ENCODE peak calls at places on chromosomes 3 and 15, in six cellular contexts. W is AG10803, J is choroid plexus epithelial cell, X is AG04449, A is ascending aorta, B is AG09309. G is an unnamed sample.

GRCh38 chr3:172717493-172718088 is 6.7 kb upstream of the NCEH1 start:
- DNase-seq in W (no peak), J (peak), X (no peak), A (no peak), B (no peak), G (no peak)

GRCh38 chr3:97968376-97968775 is 3.9 kb downstream of the RIOX2 start:
- DNase-seq in W (no peak), J (no peak), X (no peak), A (no peak), B (no peak), G (no peak)

GRCh38 chr3:61985020-61985419 is 388.3 kb downstream of the FEZF2 start:
- DNase-seq in W (peak), J (peak), X (peak), A (no peak), B (peak), G (peak)

GRCh38 chr3:172307143-172307560 is 141.1 kb downstream of the GHSR start:
- DNase-seq in W (no peak), J (peak), X (no peak), A (no peak), B (no peak), G (peak)

GRCh38 chr3:183274609-183275008 is 21.6 kb downstream of the B3GNT5 start:
- DNase-seq in W (no peak), J (no peak), X (no peak), A (no peak), B (no peak), G (no peak)

GRCh38 chr3:143644370-143645089 is 203.7 kb downstream of the SLC9A9 start:
- DNase-seq in W (peak), J (peak), X (peak), A (peak), B (peak), G (peak)

GRCh38 chr3:72601983-72602382 is 246.3 kb downstream of the SHQ1 start:
- DNase-seq in W (no peak), J (no peak), X (no peak), A (no peak), B (no peak), G (no peak)

GRCh38 chr3:10655131-10655530 is 149.7 kb upstream of the ATP2B2 start:
- DNase-seq in W (no peak), J (no peak), X (no peak), A (no peak), B (no peak), G (no peak)

GRCh38 chr3:11717301-11717700 is 73.6 kb upstream of the VGLL4 start:
- DNase-seq in W (peak), J (peak), X (no peak), A (no peak), B (no peak), G (peak)

GRCh38 chr3:139482206-139482605 is 5.9 kb upstream of the RBP2 start:
- DNase-seq in W (no peak), J (no peak), X (no peak), A (no peak), B (no peak), G (no peak)

GRCh38 chr15:64681424-64682024 is 93.9 kb downstream of the RBPMS2 start:
- DNase-seq in W (peak), J (peak), X (no peak), A (no peak), B (no peak), G (peak)

GRCh38 chr15:63348392-63348791 is 33.3 kb downstream of the CA12 start:
- DNase-seq in W (peak), J (peak), X (no peak), A (peak), B (no peak), G (peak)

GRCh38 chr3:41274944-41275668 is 75.8 kb downstream of the CTNNB1 start:
- DNase-seq in W (peak), J (peak), X (no peak), A (no peak), B (no peak), G (peak)

GRCh38 chr3:134211797-134212196 is 38.9 kb downstream of the RYK start:
- DNase-seq in W (peak), J (peak), X (no peak), A (no peak), B (no peak), G (peak)

GRCh38 chr15:90097475-90097874 is 4.8 kb downstream of the IDH2 start:
- DNase-seq in W (no peak), J (no peak), X (no peak), A (no peak), B (no peak), G (no peak)

GRCh38 chr3:171646357-171647133 is 163.7 kb downstream of the PLD1 start:
- DNase-seq in W (peak), J (peak), X (peak), A (no peak), B (peak), G (peak)

GRCh38 chr3:94004301-94004910 is 24.0 kb downstream of the STX19 start:
- DNase-seq in W (peak), J (peak), X (peak), A (no peak), B (peak), G (peak)

GRCh38 chr3:128033102-128033501 is 19.1 kb upstream of the SEC61A1 start:
- DNase-seq in W (peak), J (no peak), X (no peak), A (no peak), B (no peak), G (no peak)

GRCh38 chr15:59147666-59148065 is 42.7 kb downstream of the CCNB2 start:
- DNase-seq in W (no peak), J (no peak), X (no peak), A (no peak), B (no peak), G (no peak)

GRCh38 chr3:139935071-139935865 is at the start of gene CLSTN2:
- DNase-seq in W (peak), J (peak), X (no peak), A (peak), B (no peak), G (peak)

GRCh38 chr15:28191832-28192231 is 92.7 kb upstream of the OCA2 start:
- DNase-seq in W (peak), J (peak), X (no peak), A (peak), B (peak), G (peak)

GRCh38 chr3:150680562-150680961 is 23.2 kb downstream of the ERICH6 start:
- DNase-seq in W (no peak), J (no peak), X (no peak), A (no peak), B (no peak), G (no peak)

GRCh38 chr3:58463181-58463941 is 28.5 kb upstream of the KCTD6 start:
- DNase-seq in W (peak), J (peak), X (peak), A (peak), B (peak), G (peak)
- H3K4me3 ChIP-seq in W (peak), J (peak), X (no peak), A (no peak), B (no peak), G (no peak)

GRCh38 chr3:84547971-84548970 is 410.5 kb upstream of the CADM2 start:
- DNase-seq in W (peak), J (peak), X (no peak), A (no peak), B (no peak), G (no peak)
- TF ChIP-seq CTCF in W (peak), J (peak), X (no peak), A (peak), B (peak), G (no peak)

GRCh38 chr3:8505621-8506020 is 4.0 kb downstream of the LMCD1 start:
- DNase-seq in W (no peak), J (no peak), X (no peak), A (no peak), B (no peak), G (no peak)
- H3K4me3 ChIP-seq in W (peak), J (no peak), X (no peak), A (peak), B (no peak), G (no peak)

DNA sequence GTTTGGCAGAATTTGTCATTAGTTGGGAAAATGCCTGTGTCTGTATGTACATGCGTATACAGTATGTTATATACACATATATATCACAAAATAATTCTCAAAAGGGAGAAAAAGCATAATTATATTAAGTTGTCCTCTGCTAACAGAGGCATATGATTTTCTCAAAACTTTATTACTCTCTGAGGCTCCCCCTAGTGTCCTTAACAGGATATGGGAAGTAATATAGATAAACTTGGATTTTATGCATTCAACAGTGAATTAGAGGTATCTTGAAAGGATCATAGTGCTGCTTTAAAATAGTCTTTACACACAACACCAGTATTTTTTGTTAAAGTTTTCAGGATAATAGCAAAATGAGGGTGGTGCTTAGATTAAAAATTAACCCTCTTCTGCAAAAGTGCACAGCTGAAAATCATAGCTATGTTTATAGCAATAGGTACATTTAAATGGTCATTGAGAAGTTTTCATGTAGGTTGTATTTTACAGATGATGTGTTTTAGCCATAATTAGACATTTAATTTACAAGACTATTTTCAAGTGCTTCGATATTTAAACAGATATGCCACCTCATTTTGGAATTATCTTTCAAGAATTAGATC is 454.0 kb upstream of the ROBO2 start:
- DNase-seq in W (peak), J (peak), X (no peak), A (no peak), B (no peak), G (peak)
- TF ChIP-seq CTCF in W (peak), J (peak), X (peak), A (peak), B (peak), G (peak)

DNA sequence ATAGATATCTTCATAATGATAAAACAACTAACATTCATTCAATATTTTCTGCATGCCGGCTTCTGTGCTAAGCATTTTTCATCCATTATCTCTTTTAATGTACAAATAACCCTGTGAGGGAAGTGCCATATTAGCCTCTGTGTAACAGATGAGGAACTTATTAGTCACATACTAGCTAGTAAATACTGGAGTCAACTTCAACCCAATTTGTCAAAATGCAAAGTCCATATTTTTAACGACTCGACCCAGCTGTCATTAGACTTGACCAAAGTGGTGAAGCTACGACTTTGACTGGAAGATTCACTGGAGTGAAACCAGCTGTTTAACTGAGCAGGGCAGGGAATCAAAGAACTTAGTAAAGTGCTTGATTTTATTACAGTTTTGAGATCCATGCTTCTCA is 41.6 kb downstream of the PARP15 start:
- DNase-seq in W (no peak), J (no peak), X (no peak), A (no peak), B (no peak), G (no peak)
- H3K4me3 ChIP-seq in W (no peak), J (no peak), X (no peak), A (no peak), B (no peak), G (no peak)

GRCh38 chr15:74817370-74817737 is 4.7 kb downstream of the LMAN1L start:
- DNase-seq in W (peak), J (peak), X (no peak), A (no peak), B (no peak), G (no peak)
- TF ChIP-seq CTCF in W (peak), J (peak), X (peak), A (no peak), B (peak), G (peak)

DNA sequence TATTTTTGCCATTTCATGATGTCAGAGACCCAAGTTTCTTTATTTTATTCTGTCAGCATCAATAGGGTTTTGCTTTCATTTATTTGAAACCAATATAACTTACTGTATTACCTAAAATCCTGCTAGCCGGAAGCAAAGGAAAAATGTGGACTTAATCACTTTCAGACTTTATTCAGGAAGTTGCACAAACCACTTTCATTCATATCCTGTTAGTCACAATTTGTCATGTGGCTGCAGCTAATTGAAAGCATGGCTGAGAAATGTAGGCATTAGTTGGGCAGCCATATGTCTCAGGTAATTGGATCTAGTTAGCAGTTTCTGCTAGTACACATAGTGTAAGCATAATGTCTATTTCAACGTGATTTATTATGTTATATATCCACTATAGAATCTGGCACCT is 462.3 kb upstream of the SGO1 start:
- DNase-seq in W (peak), J (peak), X (peak), A (no peak), B (peak), G (peak)
- H3K4me3 ChIP-seq in W (no peak), J (no peak), X (no peak), A (no peak), B (no peak), G (no peak)

G was measured in fibroblast of the aortic adventitia.